ENCODE peak calls at places on chromosomes 16 and 17, in five cellular contexts. B, I, J, A and X are unnamed samples.

GRCh38 chr16:86740817-86741799 is 162.8 kb downstream of the FOXL1 start:
- DNase-seq in B (no peak), I (no peak), J (peak; percentile 80), A (no peak), X (no peak)

GRCh38 chr17:79974786-79975497 is 60.7 kb downstream of the TBC1D16 start:
- DNase-seq in B (no peak), I (peak; percentile 53), J (no peak), A (peak; percentile 71), X (peak; percentile 71)

GRCh38 chr17:8881606-8882005 is 14.1 kb upstream of the PIK3R6 start:
- DNase-seq in B (no peak), I (peak; percentile 29), J (no peak), A (no peak), X (no peak)

GRCh38 chr17:63927464-63928171 is 4.5 kb downstream of the CD79B start:
- DNase-seq in B (no peak), I (no peak), J (no peak), A (no peak), X (no peak)

GRCh38 chr17:9647014-9647413 is 1.7 kb downstream of the USP43 start:
- DNase-seq in B (no peak), I (no peak), J (no peak), A (no peak), X (no peak)

GRCh38 chr16:85806539-85806938 is 7.0 kb downstream of the COX4I1 start:
- DNase-seq in B (no peak), I (no peak), J (no peak), A (no peak), X (no peak)

GRCh38 chr17:73589096-73589980 is 54.9 kb downstream of the SDK2 start:
- DNase-seq in B (no peak), I (no peak), J (no peak), A (no peak), X (no peak)

GRCh38 chr17:38449364-38449763 is 21.1 kb downstream of the ARHGAP23 start:
- DNase-seq in B (no peak), I (no peak), J (no peak), A (no peak), X (peak; percentile 96)

GRCh38 chr16:24440296-24440695 is 99.1 kb upstream of the RBBP6 start:
- DNase-seq in B (no peak), I (no peak), J (no peak), A (no peak), X (no peak)

GRCh38 chr17:76048711-76049110 is 21.6 kb upstream of the EVPL start:
- DNase-seq in B (no peak), I (no peak), J (peak; percentile 16), A (no peak), X (no peak)

GRCh38 chr16:70651524-70651923 is 5.2 kb downstream of the IL34 start:
- DNase-seq in B (no peak), I (no peak), J (peak; percentile 38), A (no peak), X (no peak)

GRCh38 chr17:82751171-82751570 is 694 bp upstream of the TBCD start:
- DNase-seq in B (no peak), I (no peak), J (no peak), A (no peak), X (no peak)

GRCh38 chr17:6269474-6269873 is 165.4 kb downstream of the AIPL1 start:
- DNase-seq in B (peak; percentile 6), I (no peak), J (peak; percentile 28), A (no peak), X (no peak)

GRCh38 chr17:68290955-68291835 is at the start of the genes ARSG and SLC16A6:
- DNase-seq in B (peak; percentile 54), I (no peak), J (peak; percentile 48), A (peak; percentile 64), X (no peak)

GRCh38 chr17:31413871-31414589 is 22.6 kb downstream of the RAB11FIP4 start:
- DNase-seq in B (no peak), I (no peak), J (peak; percentile 83), A (no peak), X (no peak)

GRCh38 chr17:74960739-74961342 is 11.7 kb downstream of the HID1 start:
- DNase-seq in B (peak; percentile 54), I (no peak), J (peak; percentile 30), A (peak; percentile 55), X (no peak)

GRCh38 chr16:57475711-57476339 is 10.5 kb downstream of the DOK4 start:
- DNase-seq in B (peak; percentile 24), I (peak; percentile 67), J (peak; percentile 33), A (no peak), X (no peak)
- H3K4me1 ChIP-seq in B (peaks cover 31% of the 10 kb centered on the region), I (peaks cover 46% of the 10 kb centered on the region), J (peaks cover 12% of the 10 kb centered on the region), A (peaks cover 53% of the 10 kb centered on the region), X (no peaks in the 10 kb centered on the region)

GRCh38 chr17:28318759-28319660 is at the start of gene TMEM97:
- DNase-seq in B (peak; percentile 90), I (peak; percentile 97), J (peak; percentile 97), A (peak; percentile 98), X (peak; percentile 95)
- TF ChIP-seq CTCF in B (no peak), I (no peak), J (peak; percentile 1), A (no peak), X (no peak)

DNA sequence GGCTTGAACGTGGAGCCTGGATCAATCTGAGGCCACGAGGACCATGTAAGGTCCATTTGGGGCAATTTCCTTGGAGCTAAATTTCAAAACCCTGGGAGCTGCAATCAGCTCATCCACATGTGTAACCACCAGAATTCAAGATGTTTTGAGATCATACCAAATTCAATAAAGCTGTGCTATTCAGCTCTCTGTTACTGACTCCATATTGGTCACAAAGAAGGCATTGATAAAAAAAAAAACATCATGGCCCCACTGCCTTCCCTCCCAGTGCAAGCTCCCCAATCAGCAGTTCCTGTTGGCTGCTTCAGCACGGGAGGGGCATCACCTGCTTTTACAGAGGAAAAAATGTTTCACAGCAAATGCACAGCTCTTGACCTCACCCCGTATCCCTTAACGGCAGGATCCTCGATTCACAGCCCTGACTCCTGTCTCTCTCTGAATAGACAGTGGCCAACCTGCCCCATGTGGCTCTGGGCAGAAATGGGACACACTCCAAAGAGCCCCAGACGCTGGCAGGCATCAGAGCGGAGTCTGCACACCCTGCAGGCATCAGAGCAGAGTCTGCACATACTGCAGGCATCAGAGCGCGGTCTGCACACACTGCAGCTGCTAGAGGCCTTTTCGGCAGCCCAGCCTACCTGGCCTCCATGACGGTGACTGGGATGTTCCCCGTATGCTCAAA is 37.1 kb downstream of the FANCA start:
- DNase-seq in B (no peak), I (no peak), J (no peak), A (no peak), X (no peak)
- H3K36me3 ChIP-seq in B (peaks cover 61% of the 10 kb centered on the region), I (peaks cover 4% of the 10 kb centered on the region), J (peaks cover 45% of the 10 kb centered on the region), A (no peaks in the 10 kb centered on the region), X (peaks cover 70% of the 10 kb centered on the region)

DNA sequence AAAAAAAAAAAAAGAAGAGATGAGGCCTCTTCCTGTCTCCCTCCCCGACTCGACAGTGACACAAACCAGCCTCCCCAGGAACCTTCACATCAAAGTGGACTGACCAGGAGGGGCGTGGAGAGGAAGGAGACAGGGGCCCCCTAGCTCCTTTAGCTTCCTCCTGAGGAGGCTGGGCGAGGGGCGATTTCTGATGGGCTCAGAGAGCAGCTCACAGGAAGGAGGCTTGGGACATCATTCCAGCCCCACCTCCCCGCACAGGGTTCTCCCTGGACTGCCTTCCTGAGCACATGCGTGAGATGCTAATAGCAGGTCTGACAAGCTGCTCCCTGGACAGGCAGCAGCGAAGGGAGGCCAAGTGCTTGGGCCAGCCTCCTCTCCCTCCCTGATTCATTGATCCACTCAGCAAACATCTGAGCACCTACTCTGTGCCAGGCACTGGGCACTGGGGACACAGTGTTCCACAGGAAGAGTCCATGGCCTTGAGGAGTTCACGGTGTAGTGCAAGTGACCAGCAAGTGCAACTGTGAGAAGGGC is 14.4 kb upstream of the DOK4 start:
- DNase-seq in B (no peak), I (no peak), J (no peak), A (no peak), X (no peak)
- H3K4me1 ChIP-seq in B (no peaks in the 10 kb centered on the region), I (no peaks in the 10 kb centered on the region), J (no peaks in the 10 kb centered on the region), A (no peaks in the 10 kb centered on the region), X (no peaks in the 10 kb centered on the region)